ENCODE peak calls at places on chromosome 11, in six cellular contexts. One of them, this sample, is unnamed.

GRCh38 chr11:65506770-65507485 is 8.1 kb downstream of the MALAT1 start:
- DNase-seq in brain microvascular endothelial cell: peak
- DNase-seq in H9: peak
- DNase-seq in thyroid gland: peak
- DNase-seq in CD8-positive, alpha-beta T cell: peak
- DNase-seq in A673: peak
- DNase-seq in this sample: no peak

GRCh38 chr11:32478277-32478731 is 43.0 kb upstream of the WT1 start:
- DNase-seq in brain microvascular endothelial cell: no peak
- DNase-seq in H9: no peak
- DNase-seq in thyroid gland: no peak
- DNase-seq in CD8-positive, alpha-beta T cell: no peak
- DNase-seq in A673: no peak
- DNase-seq in this sample: no peak

GRCh38 chr11:1530686-1531256 is 41.3 kb downstream of the DUSP8 start:
- DNase-seq in brain microvascular endothelial cell: no peak
- DNase-seq in H9: no peak
- DNase-seq in thyroid gland: no peak
- DNase-seq in CD8-positive, alpha-beta T cell: no peak
- DNase-seq in A673: no peak
- DNase-seq in this sample: no peak

GRCh38 chr11:45259607-45260006 is 26.5 kb downstream of the SYT13 start:
- DNase-seq in brain microvascular endothelial cell: no peak
- DNase-seq in H9: no peak
- DNase-seq in thyroid gland: no peak
- DNase-seq in CD8-positive, alpha-beta T cell: no peak
- DNase-seq in A673: no peak
- DNase-seq in this sample: no peak

GRCh38 chr11:129943036-129943435 is 47.7 kb upstream of the NFRKB start:
- DNase-seq in brain microvascular endothelial cell: no peak
- DNase-seq in H9: no peak
- DNase-seq in thyroid gland: no peak
- DNase-seq in CD8-positive, alpha-beta T cell: no peak
- DNase-seq in A673: no peak
- DNase-seq in this sample: no peak

GRCh38 chr11:69380451-69380901 is 86.5 kb downstream of the MYEOV start:
- DNase-seq in brain microvascular endothelial cell: no peak
- DNase-seq in H9: no peak
- DNase-seq in thyroid gland: no peak
- DNase-seq in CD8-positive, alpha-beta T cell: no peak
- DNase-seq in A673: no peak
- DNase-seq in this sample: no peak

GRCh38 chr11:77619576-77620198 is 17.9 kb downstream of the CLNS1A start:
- DNase-seq in brain microvascular endothelial cell: no peak
- DNase-seq in H9: no peak
- DNase-seq in thyroid gland: no peak
- DNase-seq in CD8-positive, alpha-beta T cell: no peak
- DNase-seq in A673: peak
- DNase-seq in this sample: no peak

GRCh38 chr11:2825261-2825885 is 60.2 kb downstream of the CDKN1C start:
- DNase-seq in brain microvascular endothelial cell: no peak
- DNase-seq in H9: no peak
- DNase-seq in thyroid gland: peak
- DNase-seq in CD8-positive, alpha-beta T cell: no peak
- DNase-seq in A673: no peak
- DNase-seq in this sample: peak

GRCh38 chr11:67504023-67504949 is 877 bp downstream of the PITPNM1 start:
- DNase-seq in brain microvascular endothelial cell: peak
- DNase-seq in H9: no peak
- DNase-seq in thyroid gland: peak
- DNase-seq in CD8-positive, alpha-beta T cell: peak
- DNase-seq in A673: peak
- DNase-seq in this sample: no peak

GRCh38 chr11:122202161-122202950 is 86.3 kb upstream of the BLID start:
- DNase-seq in brain microvascular endothelial cell: peak
- DNase-seq in H9: peak
- DNase-seq in thyroid gland: peak
- DNase-seq in CD8-positive, alpha-beta T cell: no peak
- DNase-seq in A673: peak
- DNase-seq in this sample: no peak

GRCh38 chr11:122197055-122197987 is 81.3 kb upstream of the BLID start:
- DNase-seq in brain microvascular endothelial cell: peak
- DNase-seq in H9: no peak
- DNase-seq in thyroid gland: no peak
- DNase-seq in CD8-positive, alpha-beta T cell: no peak
- DNase-seq in A673: peak
- DNase-seq in this sample: no peak

GRCh38 chr11:122198291-122198983 is 82.4 kb upstream of the BLID start:
- DNase-seq in brain microvascular endothelial cell: no peak
- DNase-seq in H9: no peak
- DNase-seq in thyroid gland: no peak
- DNase-seq in CD8-positive, alpha-beta T cell: no peak
- DNase-seq in A673: no peak
- DNase-seq in this sample: no peak

GRCh38 chr11:122201126-122201525 is 85.1 kb upstream of the BLID start:
- DNase-seq in brain microvascular endothelial cell: no peak
- DNase-seq in H9: no peak
- DNase-seq in thyroid gland: no peak
- DNase-seq in CD8-positive, alpha-beta T cell: no peak
- DNase-seq in A673: no peak
- DNase-seq in this sample: no peak

DNA sequence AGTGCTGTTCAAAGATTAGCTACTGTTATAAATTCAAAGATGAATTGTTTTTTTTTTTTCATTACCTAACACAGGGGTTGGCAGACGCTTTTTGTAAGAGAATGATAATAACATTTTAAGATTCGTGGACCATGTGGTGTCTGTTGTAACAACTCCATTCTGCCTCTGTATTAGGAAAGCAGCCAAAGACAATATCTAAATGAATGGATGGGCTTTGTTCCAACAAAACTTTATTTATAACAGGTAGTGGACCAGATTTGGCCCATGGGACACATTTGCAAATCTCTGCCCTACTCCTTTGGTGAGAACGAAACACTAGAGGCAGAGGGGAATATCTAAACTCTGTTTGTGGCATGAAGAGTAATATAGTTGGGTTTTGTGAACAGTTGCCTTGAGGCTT is 83.6 kb upstream of the BLID start:
- DNase-seq in brain microvascular endothelial cell: no peak
- DNase-seq in H9: no peak
- DNase-seq in thyroid gland: no peak
- DNase-seq in CD8-positive, alpha-beta T cell: no peak
- DNase-seq in A673: no peak
- DNase-seq in this sample: no peak
- H3K27ac ChIP-seq in brain microvascular endothelial cell: peak
- H3K27ac ChIP-seq in H9: no peak
- H3K27ac ChIP-seq in thyroid gland: no peak
- H3K27ac ChIP-seq in CD8-positive, alpha-beta T cell: no peak
- H3K27ac ChIP-seq in A673: no peak
- H3K27ac ChIP-seq in this sample: no peak

GRCh38 chr11:61972112-61972795 is 4.8 kb upstream of the FTH1 start:
- DNase-seq in brain microvascular endothelial cell: peak
- DNase-seq in H9: no peak
- DNase-seq in thyroid gland: no peak
- DNase-seq in CD8-positive, alpha-beta T cell: no peak
- DNase-seq in A673: no peak
- DNase-seq in this sample: no peak

GRCh38 chr11:61969391-61969758 is 1.9 kb upstream of the FTH1 start:
- DNase-seq in brain microvascular endothelial cell: no peak
- DNase-seq in H9: no peak
- DNase-seq in thyroid gland: no peak
- DNase-seq in CD8-positive, alpha-beta T cell: no peak
- DNase-seq in A673: no peak
- DNase-seq in this sample: no peak

GRCh38 chr11:61972796-61973602 is 5.6 kb upstream of the FTH1 start:
- DNase-seq in brain microvascular endothelial cell: no peak
- DNase-seq in H9: no peak
- DNase-seq in thyroid gland: peak
- DNase-seq in CD8-positive, alpha-beta T cell: no peak
- DNase-seq in A673: no peak
- DNase-seq in this sample: no peak

GRCh38 chr11:61969838-61970452 is 2.5 kb upstream of the FTH1 start:
- DNase-seq in brain microvascular endothelial cell: peak
- DNase-seq in H9: no peak
- DNase-seq in thyroid gland: no peak
- DNase-seq in CD8-positive, alpha-beta T cell: no peak
- DNase-seq in A673: peak
- DNase-seq in this sample: no peak

GRCh38 chr11:61971177-61972111 is 4.0 kb upstream of the FTH1 start:
- DNase-seq in brain microvascular endothelial cell: peak
- DNase-seq in H9: peak
- DNase-seq in thyroid gland: peak
- DNase-seq in CD8-positive, alpha-beta T cell: peak
- DNase-seq in A673: peak
- DNase-seq in this sample: peak
- TF ChIP-seq CTCF in brain microvascular endothelial cell: peak
- TF ChIP-seq CTCF in H9: no peak
- TF ChIP-seq CTCF in thyroid gland: no peak
- TF ChIP-seq CTCF in CD8-positive, alpha-beta T cell: no peak
- TF ChIP-seq CTCF in A673: no peak
- TF ChIP-seq CTCF in this sample: no peak

DNA sequence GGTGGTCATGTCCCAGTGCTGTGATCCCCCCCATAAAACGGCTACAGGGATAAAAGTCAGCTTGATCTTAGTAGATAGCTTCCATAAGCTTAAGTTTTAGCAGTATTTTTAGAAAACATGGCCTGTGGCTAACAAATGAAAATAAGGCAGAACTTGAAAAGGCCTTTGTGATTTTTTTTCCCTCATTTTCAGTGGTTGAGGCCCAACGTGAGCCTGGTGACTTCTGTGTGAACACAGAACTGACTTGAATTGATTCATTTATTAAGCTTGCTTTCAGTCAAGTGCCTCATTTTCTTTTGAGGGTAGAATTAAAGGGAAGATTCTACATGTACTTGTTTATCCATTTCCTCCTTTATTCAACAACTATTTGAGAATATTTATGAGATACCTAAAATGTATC is 44.6 kb downstream of the CD44 start:
- DNase-seq in brain microvascular endothelial cell: no peak
- DNase-seq in H9: no peak
- DNase-seq in thyroid gland: no peak
- DNase-seq in CD8-positive, alpha-beta T cell: no peak
- DNase-seq in A673: no peak
- DNase-seq in this sample: no peak
- H3K27ac ChIP-seq in brain microvascular endothelial cell: no peak
- H3K27ac ChIP-seq in H9: no peak
- H3K27ac ChIP-seq in thyroid gland: no peak
- H3K27ac ChIP-seq in CD8-positive, alpha-beta T cell: no peak
- H3K27ac ChIP-seq in A673: no peak
- H3K27ac ChIP-seq in this sample: peak

GRCh38 chr11:100009728-100010127 is 677.4 kb upstream of the ARHGAP42 start:
- DNase-seq in brain microvascular endothelial cell: no peak
- DNase-seq in H9: no peak
- DNase-seq in thyroid gland: no peak
- DNase-seq in CD8-positive, alpha-beta T cell: no peak
- DNase-seq in A673: no peak
- DNase-seq in this sample: no peak

GRCh38 chr11:100004541-100004940 is 682.5 kb upstream of the ARHGAP42 start:
- DNase-seq in brain microvascular endothelial cell: peak
- DNase-seq in H9: no peak
- DNase-seq in thyroid gland: no peak
- DNase-seq in CD8-positive, alpha-beta T cell: no peak
- DNase-seq in A673: no peak
- DNase-seq in this sample: no peak

GRCh38 chr11:100008440-100008839 is 678.6 kb upstream of the ARHGAP42 start:
- DNase-seq in brain microvascular endothelial cell: no peak
- DNase-seq in H9: no peak
- DNase-seq in thyroid gland: no peak
- DNase-seq in CD8-positive, alpha-beta T cell: no peak
- DNase-seq in A673: no peak
- DNase-seq in this sample: no peak

GRCh38 chr11:100010393-100010792 is 676.7 kb upstream of the ARHGAP42 start:
- DNase-seq in brain microvascular endothelial cell: no peak
- DNase-seq in H9: peak
- DNase-seq in thyroid gland: no peak
- DNase-seq in CD8-positive, alpha-beta T cell: no peak
- DNase-seq in A673: peak
- DNase-seq in this sample: no peak
- TF ChIP-seq CTCF in brain microvascular endothelial cell: peak
- TF ChIP-seq CTCF in H9: peak
- TF ChIP-seq CTCF in thyroid gland: no peak
- TF ChIP-seq CTCF in CD8-positive, alpha-beta T cell: no peak
- TF ChIP-seq CTCF in A673: peak
- TF ChIP-seq CTCF in this sample: no peak

DNA sequence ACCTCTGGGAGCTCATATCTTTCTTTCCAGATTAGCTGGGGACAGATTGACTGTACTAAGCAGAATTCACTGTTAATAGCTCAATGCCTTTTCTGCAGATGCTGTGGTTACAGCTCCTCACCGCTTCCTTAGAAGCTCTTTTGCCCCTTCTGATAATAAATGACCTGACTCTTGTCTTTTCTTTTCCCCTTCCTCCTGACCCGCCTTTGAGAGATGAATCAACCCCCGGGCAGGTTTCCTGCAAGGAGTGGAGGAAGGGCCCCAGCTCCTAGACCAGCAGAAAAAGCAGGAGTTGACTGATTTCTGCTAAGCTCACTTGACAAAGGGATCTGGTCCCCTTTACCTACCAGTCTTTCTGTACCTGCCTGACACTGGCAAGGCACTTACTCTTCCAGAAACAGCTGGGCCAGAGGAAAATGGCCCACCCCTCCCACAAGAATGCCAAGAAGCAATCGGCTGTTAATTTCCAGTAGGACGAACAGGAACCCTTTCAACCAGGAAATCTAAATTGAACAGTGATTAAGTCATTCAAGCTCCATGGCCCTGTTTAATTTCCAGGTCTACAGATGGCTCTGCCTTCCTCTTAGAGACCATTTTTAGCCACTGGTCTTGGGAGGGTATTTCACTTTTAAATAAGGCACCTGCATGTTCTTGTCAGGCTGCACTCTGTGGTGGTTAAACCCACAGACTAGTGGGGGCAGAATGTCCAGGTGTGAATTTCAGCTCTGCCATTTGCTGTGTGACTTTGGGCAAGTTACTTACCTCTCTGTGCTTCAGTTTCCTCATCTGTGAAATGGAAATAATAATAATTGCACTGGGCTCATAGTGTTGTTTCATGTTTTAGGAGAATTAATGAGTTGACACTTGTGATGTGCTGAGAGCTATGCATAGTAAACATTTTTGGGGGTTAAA is 67.5 kb downstream of the PRR5L start:
- DNase-seq in brain microvascular endothelial cell: no peak
- DNase-seq in H9: no peak
- DNase-seq in thyroid gland: no peak
- DNase-seq in CD8-positive, alpha-beta T cell: no peak
- DNase-seq in A673: peak
- DNase-seq in this sample: no peak
- H3K27ac ChIP-seq in brain microvascular endothelial cell: peak
- H3K27ac ChIP-seq in H9: no peak
- H3K27ac ChIP-seq in thyroid gland: no peak
- H3K27ac ChIP-seq in CD8-positive, alpha-beta T cell: no peak
- H3K27ac ChIP-seq in A673: no peak
- H3K27ac ChIP-seq in this sample: no peak

DNA sequence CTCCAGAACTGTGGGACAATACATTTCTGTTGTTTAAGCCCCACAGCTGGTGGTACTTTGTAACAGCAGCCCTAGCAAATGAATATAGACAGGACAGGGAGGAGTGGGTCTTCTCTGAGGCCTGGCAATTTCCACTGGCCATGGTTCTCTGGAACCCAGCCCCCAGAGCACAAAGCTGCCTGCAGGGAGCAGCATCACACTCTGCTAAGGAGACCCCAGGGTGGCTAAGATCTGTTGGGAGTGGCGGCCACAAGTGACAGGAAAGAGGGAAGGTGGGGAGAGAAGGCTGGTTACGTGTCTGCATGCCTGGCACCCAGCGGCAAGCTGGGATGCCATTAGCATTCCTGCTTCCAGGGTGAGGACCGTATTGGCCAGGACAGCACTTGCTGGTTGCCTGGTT is 211.9 kb downstream of the ST3GAL4 start:
- DNase-seq in brain microvascular endothelial cell: no peak
- DNase-seq in H9: no peak
- DNase-seq in thyroid gland: no peak
- DNase-seq in CD8-positive, alpha-beta T cell: no peak
- DNase-seq in A673: no peak
- DNase-seq in this sample: no peak
- TF ChIP-seq CTCF in brain microvascular endothelial cell: no peak
- TF ChIP-seq CTCF in H9: peak
- TF ChIP-seq CTCF in thyroid gland: no peak
- TF ChIP-seq CTCF in CD8-positive, alpha-beta T cell: no peak
- TF ChIP-seq CTCF in A673: no peak
- TF ChIP-seq CTCF in this sample: no peak